ENCODE peak calls at places on chromosome 16, in four cellular contexts. C, I, E and X are unnamed samples.

GRCh38 chr16:53224932-53225533 is 170.2 kb downstream of the CHD9 start:
- DNase-seq in C (peak; percentile 48), I (no peak), E (no peak), X (no peak)

GRCh38 chr16:88669986-88670385 is 7.1 kb upstream of the MVD start:
- DNase-seq in E (no peak), C (no peak), I (no peak), X (no peak)

GRCh38 chr16:22386976-22387375 is 12.6 kb upstream of the CDR2 start:
- DNase-seq in C (peak; percentile 88), E (peak; percentile 93), I (peak; percentile 84), X (peak; percentile 93)

GRCh38 chr16:51433597-51433996 is 282.5 kb upstream of the SALL1 start:
- DNase-seq in E (peak; percentile 14), I (no peak), C (no peak), X (peak; percentile 39)

GRCh38 chr16:87445486-87445885 is 47.3 kb downstream of the ZCCHC14 start:
- DNase-seq in I (peak; percentile 85), C (no peak), E (no peak), X (peak; percentile 50)

GRCh38 chr16:69324013-69324531 is 6.3 kb downstream of the PDF start:
- DNase-seq in C (no peak), I (no peak), E (no peak), X (no peak)

GRCh38 chr16:49464877-49465504 is 91.4 kb downstream of the C16orf78 start:
- DNase-seq in I (no peak), E (no peak), C (no peak), X (no peak)

GRCh38 chr16:25035494-25036405 is 20.6 kb upstream of the ARHGAP17 start:
- DNase-seq in C (peak; percentile 21), I (no peak), E (no peak), X (peak; percentile 46)

GRCh38 chr16:15775209-15775608 is 81.6 kb downstream of the MYH11 start:
- DNase-seq in C (peak; percentile 33), I (no peak), E (peak; percentile 17), X (peak; percentile 46)

GRCh38 chr16:81003610-81004460 is 2.9 kb downstream of the CMC2 start:
- DNase-seq in E (no peak), I (no peak), C (no peak), X (peak; percentile 49)

GRCh38 chr16:8936421-8936820 is 27.3 kb downstream of the USP7 start:
- DNase-seq in E (peak; percentile 63), I (peak; percentile 28), C (peak; percentile 71), X (peak; percentile 58)

GRCh38 chr16:56421976-56422669 is 3.2 kb downstream of the AMFR start:
- DNase-seq in C (no peak), I (no peak), E (no peak), X (no peak)
- H3K4me3 ChIP-seq in C (no peak overlapping the region), I (no peak overlapping the region), E (no peak overlapping the region), X (no peak overlapping the region)

GRCh38 chr16:2508722-2509400 is 4.9 kb upstream of the ATP6V0C start:
- DNase-seq in C (no peak), E (no peak), I (no peak), X (no peak)

GRCh38 chr16:2511128-2511785 is 2.5 kb upstream of the ATP6V0C start:
- DNase-seq in C (no peak), I (peak; percentile 57), E (peak; percentile 59), X (peak; percentile 70)

GRCh38 chr16:2507052-2507678 is 6.6 kb upstream of the ATP6V0C start:
- DNase-seq in I (no peak), C (no peak), E (no peak), X (no peak)

GRCh38 chr16:2505695-2506094 is 8.1 kb upstream of the ATP6V0C start:
- DNase-seq in I (no peak), C (no peak), E (no peak), X (no peak)

DNA sequence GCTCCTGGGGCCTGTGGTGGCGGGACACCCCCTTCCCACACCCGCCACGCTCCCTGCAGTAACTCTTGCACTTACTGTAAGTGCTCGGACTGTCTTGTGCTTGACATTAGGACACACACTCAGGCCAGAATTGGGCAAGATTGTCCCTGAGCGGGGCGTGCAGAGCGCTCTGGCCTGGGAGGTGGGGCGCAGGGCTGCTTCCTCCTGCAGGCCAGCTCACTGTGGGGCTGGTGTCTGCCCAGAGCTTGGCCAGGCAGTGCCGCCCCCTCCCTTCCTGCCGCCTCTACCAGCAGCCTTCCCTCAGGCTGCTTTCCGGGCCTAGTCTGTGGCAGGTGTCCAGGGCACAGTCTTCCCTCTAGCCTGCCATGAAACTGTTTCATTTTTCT is 6.1 kb upstream of the ATP6V0C start:
- DNase-seq in I (no peak), C (no peak), E (no peak), X (no peak)
- H3K4me3 ChIP-seq in I (no peak overlapping the region), C (no peak overlapping the region), E (no peak overlapping the region), X (no peak overlapping the region)

GRCh38 chr16:11583889-11584565 is 2.7 kb downstream of the LITAF start:
- DNase-seq in I (no peak), E (no peak), C (peak; percentile 41), X (no peak)
- H3K4me3 ChIP-seq in I (peak overlapping the region; percentile 90), E (no peak overlapping the region), C (peak overlapping the region; percentile 10), X (peak overlapping the region; percentile 15)

GRCh38 chr16:28061702-28062101 is 1.8 kb downstream of the GSG1L start:
- DNase-seq in E (no peak), I (no peak), C (no peak), X (no peak)

GRCh38 chr16:28063611-28064061 is at the start of gene GSG1L:
- DNase-seq in E (no peak), I (no peak), C (no peak), X (no peak)

GRCh38 chr16:28062261-28063046 is 1.1 kb downstream of the GSG1L start:
- DNase-seq in I (no peak), C (no peak), E (no peak), X (no peak)

GRCh38 chr16:28064150-28064549 is 636 bp upstream of the GSG1L start:
- DNase-seq in I (no peak), C (no peak), E (no peak), X (no peak)

GRCh38 chr16:28063047-28063521 is 430 bp downstream of the GSG1L start:
- DNase-seq in I (no peak), E (no peak), C (no peak), X (peak; percentile 22)
- H3K4me3 ChIP-seq in I (no peak overlapping the region), E (no peak overlapping the region), C (no peak overlapping the region), X (no peak overlapping the region)

DNA sequence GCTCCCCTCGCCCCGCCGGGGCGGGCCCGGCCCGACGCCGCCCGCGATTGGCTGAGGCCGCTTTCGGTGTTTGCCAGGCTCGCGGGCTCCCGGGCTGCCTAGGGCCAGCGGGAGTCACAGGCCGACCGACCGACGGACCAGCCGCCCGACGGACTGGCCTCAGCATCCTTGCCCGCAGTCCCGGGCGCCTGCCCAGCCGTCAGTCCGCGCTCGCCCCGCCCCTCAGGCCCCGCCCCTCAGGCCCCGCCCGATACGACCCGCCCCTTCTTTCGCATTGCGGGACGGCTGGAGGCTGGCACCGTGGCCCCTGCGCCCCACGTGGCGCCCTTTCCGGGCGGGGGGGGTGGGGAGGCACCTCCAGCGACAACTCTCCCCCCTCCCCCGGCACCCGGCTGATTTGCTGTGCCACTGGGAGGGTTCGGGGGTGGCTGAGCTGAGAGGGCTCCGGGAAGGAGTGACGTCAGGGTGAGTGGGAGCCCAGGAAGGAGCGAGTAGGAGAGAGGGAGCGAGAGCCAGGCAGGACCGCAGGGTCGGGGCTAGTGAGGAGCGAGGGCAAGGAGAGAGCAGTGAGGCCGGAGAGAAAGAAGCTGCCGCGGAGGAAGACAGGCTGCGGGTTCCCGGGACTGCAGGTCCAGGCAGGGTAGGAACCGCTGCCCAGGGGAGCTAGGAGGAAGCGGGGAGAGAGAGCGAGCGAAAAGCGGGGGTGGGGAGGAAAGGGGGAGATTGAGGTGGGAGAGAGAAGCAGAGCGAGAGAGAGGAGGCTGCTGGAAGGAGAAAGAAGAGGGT is at the start of gene ASPHD1:
- DNase-seq in E (peak; percentile 62), I (peak; percentile 90), C (peak; percentile 57), X (peak; percentile 78)
- H3K4me3 ChIP-seq in E (peak within 1 kb of the TSS; percentile 60), I (peak within 1 kb of the TSS; percentile 63), C (peak within 1 kb of the TSS; percentile 66), X (peak within 1 kb of the TSS; percentile 75)

GRCh38 chr16:1377406-1378010 is 25.8 kb downstream of the GNPTG start:
- DNase-seq in E (no peak), C (no peak), I (no peak), X (no peak)
- H3K4me3 ChIP-seq in E (no peak overlapping the region), C (peak overlapping the region; percentile 87), I (no peak overlapping the region), X (no peak overlapping the region)

GRCh38 chr16:67087291-67087690 is 22.4 kb upstream of the PHAF1 start:
- DNase-seq in I (no peak), C (no peak), E (no peak), X (no peak)
- H3K4me3 ChIP-seq in I (no peak overlapping the region), C (no peak overlapping the region), E (no peak overlapping the region), X (no peak overlapping the region)

GRCh38 chr16:19170043-19170655 is 2.1 kb downstream of the SYT17 start:
- DNase-seq in I (no peak), C (no peak), E (no peak), X (no peak)

GRCh38 chr16:19167710-19168172 is 299 bp upstream of the SYT17 start:
- DNase-seq in C (peak; percentile 79), I (peak; percentile 60), E (peak; percentile 51), X (peak; percentile 70)

GRCh38 chr16:19166500-19166899 is 1.5 kb upstream of the SYT17 start:
- DNase-seq in I (no peak), E (no peak), C (peak; percentile 17), X (no peak)

GRCh38 chr16:19168173-19169080 is at the start of gene SYT17:
- DNase-seq in C (peak; percentile 21), E (no peak), I (no peak), X (no peak)

DNA sequence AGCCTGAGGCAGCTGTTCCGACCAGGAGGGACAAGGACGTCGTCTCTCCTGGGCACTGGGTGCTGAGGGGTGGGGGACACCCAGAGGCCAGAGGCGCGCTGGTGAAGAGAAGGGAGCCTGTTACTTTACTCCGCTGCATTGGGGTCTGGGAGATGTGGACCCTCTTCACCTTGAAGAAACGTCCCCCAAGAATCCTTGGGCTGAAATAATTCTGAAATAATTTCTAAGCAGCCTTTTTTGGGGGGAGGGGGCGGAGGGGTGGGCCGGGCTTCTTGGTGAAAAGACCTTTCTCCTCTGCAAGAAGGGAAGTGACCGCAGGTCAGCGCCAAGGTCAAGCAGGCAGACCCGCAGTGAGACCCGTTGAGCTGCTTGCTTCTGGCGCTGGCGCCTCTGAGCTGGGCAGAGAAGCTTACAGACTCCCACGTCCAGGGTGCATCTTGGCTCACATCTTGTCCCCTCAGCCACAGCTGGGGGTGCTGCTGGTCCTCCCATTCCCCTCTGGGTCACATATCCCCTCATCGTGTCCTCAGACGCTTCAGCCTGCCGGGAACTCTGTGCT is 1.1 kb downstream of the SYT17 start:
- DNase-seq in I (no peak), C (no peak), E (no peak), X (no peak)
- H3K4me3 ChIP-seq in I (no peak overlapping the region), C (peak overlapping the region; percentile 79), E (no peak overlapping the region), X (no peak overlapping the region)

DNA sequence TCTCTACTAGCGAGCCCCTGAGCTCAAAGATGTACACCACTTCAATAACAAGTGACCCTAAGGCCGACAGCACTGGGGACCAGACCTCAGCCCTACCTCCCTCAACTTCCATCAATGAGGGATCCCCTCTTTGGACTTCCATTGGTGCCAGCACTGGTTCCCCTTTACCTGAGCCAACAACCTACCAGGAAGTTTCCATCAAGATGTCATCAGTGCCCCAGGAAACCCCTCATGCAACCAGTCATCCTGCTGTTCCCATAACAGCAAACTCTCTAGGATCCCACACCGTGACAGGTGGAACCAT is 734 bp downstream of the SPN start:
- DNase-seq in I (no peak), E (no peak), C (no peak), X (no peak)
- H3K4me3 ChIP-seq in I (no peak overlapping the region), E (no peak overlapping the region), C (no peak overlapping the region), X (no peak overlapping the region)